ENCODE peak calls at places on chromosomes 6 and 20, in six cellular contexts. V is ovary, F is endothelial cell of umbilical vein, T is cardiac muscle cell, X is A549, C is cardiac fibroblast. R is an unnamed sample.

GRCh38 chr6:154111025-154111424 is 72.0 kb downstream of the OPRM1 start:
- DNase-seq in V (no peak), F (no peak), T (no peak), X (no peak), C (no peak), R (no peak)

GRCh38 chr20:49846206-49846807 is 33.7 kb downstream of the SLC9A8 start:
- DNase-seq in V (peak), F (peak), T (peak), X (peak), C (peak), R (no peak)

GRCh38 chr6:163284151-163284550 is 130.4 kb upstream of the QKI start:
- DNase-seq in V (no peak), F (peak), T (no peak), X (no peak), C (peak), R (no peak)

GRCh38 chr20:51346686-51347485 is 195.6 kb downstream of the NFATC2 start:
- DNase-seq in V (no peak), F (no peak), T (no peak), X (peak), C (peak), R (no peak)

GRCh38 chr20:53723045-53723444 is 129.4 kb upstream of the ZNF217 start:
- DNase-seq in V (no peak), F (no peak), T (no peak), X (no peak), C (no peak), R (no peak)

GRCh38 chr6:169794317-169795055 is 43.1 kb downstream of the ERMARD start:
- DNase-seq in V (no peak), F (no peak), T (no peak), X (no peak), C (no peak), R (no peak)

GRCh38 chr6:106520711-106521367 is 108.5 kb downstream of the RTN4IP1 start:
- DNase-seq in V (no peak), F (no peak), T (no peak), X (no peak), C (no peak), R (no peak)

GRCh38 chr20:19757487-19757972 is 528 bp upstream of the RIN2 start:
- DNase-seq in V (peak), F (peak), T (peak), X (peak), C (peak), R (no peak)

GRCh38 chr6:125810435-125810834 is 19.7 kb downstream of the NCOA7 start:
- DNase-seq in V (no peak), F (no peak), T (no peak), X (no peak), C (no peak), R (no peak)

GRCh38 chr6:90168693-90169131 is 127.9 kb downstream of the BACH2 start:
- DNase-seq in V (no peak), F (no peak), T (no peak), X (no peak), C (peak), R (no peak)

GRCh38 chr6:22828179-22829062 is 259.1 kb downstream of the HDGFL1 start:
- DNase-seq in V (peak), F (peak), T (peak), X (peak), C (peak), R (peak)

GRCh38 chr6:160005861-160006540 is 37.1 kb downstream of the IGF2R start:
- DNase-seq in V (peak), F (peak), T (no peak), X (no peak), C (peak), R (no peak)

GRCh38 chr6:57182017-57182432 is 9.9 kb downstream of the BAG2 start:
- DNase-seq in V (no peak), F (no peak), T (peak), X (no peak), C (peak), R (no peak)

GRCh38 chr6:84332139-84333034 is 104.9 kb upstream of the CEP162 start:
- DNase-seq in V (no peak), F (no peak), T (no peak), X (no peak), C (no peak), R (no peak)

GRCh38 chr20:16115891-16116577 is 457.2 kb downstream of the KIF16B start:
- DNase-seq in V (no peak), F (no peak), T (peak), X (no peak), C (no peak), R (no peak)

GRCh38 chr6:3323696-3324261 is 65.0 kb downstream of the PSMG4 start:
- DNase-seq in V (no peak), F (no peak), T (no peak), X (no peak), C (no peak), R (no peak)

GRCh38 chr6:166382500-166382932 is 224 bp downstream of the MPC1 start:
- DNase-seq in V (peak), F (no peak), T (no peak), X (no peak), C (no peak), R (no peak)

GRCh38 chr20:3227511-3227910 is 11.5 kb downstream of the SLC4A11 start:
- DNase-seq in V (no peak), F (no peak), T (no peak), X (no peak), C (no peak), R (no peak)

GRCh38 chr20:1856419-1856818 is 38.8 kb upstream of the SIRPA start:
- DNase-seq in V (no peak), F (no peak), T (no peak), X (no peak), C (no peak), R (no peak)

GRCh38 chr20:47003223-47003622 is 108.6 kb downstream of the EYA2 start:
- DNase-seq in V (no peak), F (no peak), T (no peak), X (no peak), C (no peak), R (no peak)

GRCh38 chr6:148263010-148263409 is 79.6 kb upstream of the SASH1 start:
- DNase-seq in V (no peak), F (no peak), T (no peak), X (peak), C (no peak), R (no peak)

GRCh38 chr6:139605350-139605749 is 230.9 kb upstream of the CITED2 start:
- DNase-seq in V (peak), F (no peak), T (no peak), X (no peak), C (peak), R (peak)

GRCh38 chr20:39607124-39607523 is 645.0 kb downstream of the DHX35 start:
- DNase-seq in V (no peak), F (no peak), T (no peak), X (no peak), C (no peak), R (no peak)

GRCh38 chr6:71082033-71082620 is 125.3 kb upstream of the B3GAT2 start:
- DNase-seq in V (no peak), F (no peak), T (no peak), X (no peak), C (peak), R (peak)

GRCh38 chr6:131762984-131763383 is 44.8 kb upstream of the ENPP1 start:
- DNase-seq in V (no peak), F (no peak), T (no peak), X (no peak), C (no peak), R (no peak)

GRCh38 chr20:41249371-41249770 is 68.2 kb downstream of the ZHX3 start:
- DNase-seq in V (peak), F (peak), T (no peak), X (peak), C (peak), R (peak)

GRCh38 chr6:41093729-41094128 is 21.0 kb downstream of the NFYA start:
- DNase-seq in V (no peak), F (no peak), T (no peak), X (no peak), C (no peak), R (no peak)

GRCh38 chr6:157424491-157425020 is 43.6 kb downstream of the ZDHHC14 start:
- DNase-seq in V (no peak), F (no peak), T (peak), X (no peak), C (no peak), R (no peak)

GRCh38 chr6:113049190-113049589 is 702.1 kb downstream of the RFPL4B start:
- DNase-seq in V (no peak), F (no peak), T (no peak), X (no peak), C (no peak), R (no peak)

GRCh38 chr20:55544638-55545037 is 460.7 kb downstream of the CBLN4 start:
- DNase-seq in V (no peak), F (no peak), T (no peak), X (no peak), C (no peak), R (no peak)

GRCh38 chr20:3935295-3935955 is 46.2 kb downstream of the PANK2 start:
- DNase-seq in V (no peak), F (no peak), T (peak), X (no peak), C (peak), R (no peak)

GRCh38 chr20:62928246-62928939 is 2.1 kb upstream of the DIDO1 start:
- DNase-seq in V (no peak), F (peak), T (no peak), X (no peak), C (no peak), R (no peak)
- H3K4me3 ChIP-seq in V (peak), F (peak), T (peak), X (no peak), C (peak), R (peak)

GRCh38 chr20:57060407-57061057 is 205.9 kb downstream of the BMP7 start:
- DNase-seq in V (no peak), F (no peak), T (no peak), X (no peak), C (no peak), R (no peak)

GRCh38 chr20:57059055-57059617 is 207.3 kb downstream of the BMP7 start:
- DNase-seq in V (no peak), F (no peak), T (no peak), X (no peak), C (no peak), R (no peak)

GRCh38 chr20:57062241-57062640 is 204.2 kb downstream of the BMP7 start:
- DNase-seq in V (no peak), F (no peak), T (no peak), X (no peak), C (no peak), R (no peak)

GRCh38 chr20:57062696-57063270 is 203.7 kb downstream of the BMP7 start:
- DNase-seq in V (no peak), F (no peak), T (no peak), X (no peak), C (no peak), R (no peak)

DNA sequence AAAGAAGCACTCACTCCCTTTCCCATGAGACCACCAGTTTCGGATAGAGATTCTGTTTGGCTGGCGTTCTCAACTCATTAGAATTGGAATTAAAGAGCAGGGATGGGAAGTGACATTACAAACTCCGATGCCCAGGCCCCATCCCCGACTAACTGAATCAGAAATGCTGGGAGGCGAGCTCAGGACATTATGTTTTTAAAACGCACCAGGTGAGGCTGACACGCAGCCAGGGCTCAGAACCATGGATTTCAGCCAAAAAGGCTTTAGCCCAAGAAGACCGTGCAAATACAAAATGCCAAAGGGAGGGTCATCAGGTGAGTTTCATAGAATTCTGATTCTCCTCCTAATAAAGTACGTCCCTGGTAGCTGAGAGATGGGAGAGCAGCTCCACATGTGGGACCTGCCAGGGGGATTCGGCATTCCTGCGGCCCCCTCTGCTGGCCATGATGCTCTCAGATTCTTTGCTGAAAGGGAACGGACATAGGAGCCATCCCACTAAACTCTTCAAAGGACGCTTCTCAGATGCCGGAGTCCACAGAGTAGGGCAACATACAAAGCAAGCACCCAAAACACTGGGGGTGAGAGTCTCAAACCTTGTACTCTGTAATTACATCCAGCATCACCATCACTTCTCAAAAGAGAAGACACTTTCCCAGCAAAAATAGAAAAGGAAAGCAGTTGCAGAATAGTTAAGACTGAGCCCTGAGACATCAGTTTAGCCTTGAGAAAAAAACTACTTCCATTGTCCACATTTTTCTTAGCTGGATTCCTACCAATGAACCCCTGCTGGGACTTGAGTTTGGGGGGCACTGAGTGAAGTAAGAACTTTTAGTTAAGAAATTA is 205.2 kb downstream of the BMP7 start:
- DNase-seq in V (no peak), F (no peak), T (peak), X (peak), C (peak), R (no peak)
- TF ChIP-seq CTCF in V (no peak), F (no peak), T (peak), X (peak), C (no peak), R (peak)

GRCh38 chr6:167493961-167494697 is 169.2 kb downstream of the TTLL2 start:
- DNase-seq in V (peak), F (no peak), T (no peak), X (no peak), C (peak), R (no peak)
- H3K4me3 ChIP-seq in V (peak), F (no peak), T (no peak), X (no peak), C (no peak), R (no peak)

GRCh38 chr20:32569018-32569379 is 16.1 kb downstream of the NOL4L start:
- DNase-seq in V (no peak), F (no peak), T (no peak), X (no peak), C (no peak), R (no peak)
- TF ChIP-seq CTCF in V (no peak), F (no peak), T (no peak), X (no peak), C (no peak), R (no peak)

GRCh38 chr20:57747889-57748456 is 38.2 kb upstream of the PMEPA1 start:
- DNase-seq in V (no peak), F (no peak), T (no peak), X (peak), C (no peak), R (no peak)
- H3K4me3 ChIP-seq in V (no peak), F (no peak), T (no peak), X (peak), C (no peak), R (no peak)

DNA sequence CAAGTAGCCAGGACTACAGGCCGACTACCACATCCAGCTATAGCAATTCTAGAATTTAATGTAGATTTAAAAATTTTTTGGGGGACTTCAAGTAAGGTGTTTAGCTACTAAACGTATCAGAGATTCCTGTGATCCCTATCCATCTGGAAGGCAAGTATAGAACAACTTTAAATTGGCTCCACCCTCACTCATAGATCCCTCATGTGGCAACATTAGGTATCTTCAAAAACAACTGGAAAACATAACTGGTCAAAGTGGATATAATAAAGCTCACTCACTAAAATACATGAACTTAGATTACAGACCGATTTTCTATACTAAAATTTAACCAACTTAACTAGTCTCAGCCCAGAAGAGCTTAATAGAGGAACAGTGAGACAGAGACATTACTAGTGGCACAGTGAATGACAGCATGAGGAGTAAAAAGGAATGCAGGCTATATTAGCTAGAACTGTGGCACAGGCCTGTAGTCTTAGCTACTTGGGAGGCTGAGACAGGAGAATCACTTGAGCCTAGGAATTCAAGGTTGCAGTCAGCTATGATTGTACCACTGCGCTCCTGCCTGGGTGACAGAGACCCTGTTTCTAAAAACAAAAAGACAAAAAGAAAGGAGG is 14.7 kb downstream of the NUP153 start:
- DNase-seq in V (no peak), F (no peak), T (no peak), X (no peak), C (no peak), R (no peak)
- TF ChIP-seq CTCF in V (no peak), F (no peak), T (no peak), X (no peak), C (no peak), R (no peak)

DNA sequence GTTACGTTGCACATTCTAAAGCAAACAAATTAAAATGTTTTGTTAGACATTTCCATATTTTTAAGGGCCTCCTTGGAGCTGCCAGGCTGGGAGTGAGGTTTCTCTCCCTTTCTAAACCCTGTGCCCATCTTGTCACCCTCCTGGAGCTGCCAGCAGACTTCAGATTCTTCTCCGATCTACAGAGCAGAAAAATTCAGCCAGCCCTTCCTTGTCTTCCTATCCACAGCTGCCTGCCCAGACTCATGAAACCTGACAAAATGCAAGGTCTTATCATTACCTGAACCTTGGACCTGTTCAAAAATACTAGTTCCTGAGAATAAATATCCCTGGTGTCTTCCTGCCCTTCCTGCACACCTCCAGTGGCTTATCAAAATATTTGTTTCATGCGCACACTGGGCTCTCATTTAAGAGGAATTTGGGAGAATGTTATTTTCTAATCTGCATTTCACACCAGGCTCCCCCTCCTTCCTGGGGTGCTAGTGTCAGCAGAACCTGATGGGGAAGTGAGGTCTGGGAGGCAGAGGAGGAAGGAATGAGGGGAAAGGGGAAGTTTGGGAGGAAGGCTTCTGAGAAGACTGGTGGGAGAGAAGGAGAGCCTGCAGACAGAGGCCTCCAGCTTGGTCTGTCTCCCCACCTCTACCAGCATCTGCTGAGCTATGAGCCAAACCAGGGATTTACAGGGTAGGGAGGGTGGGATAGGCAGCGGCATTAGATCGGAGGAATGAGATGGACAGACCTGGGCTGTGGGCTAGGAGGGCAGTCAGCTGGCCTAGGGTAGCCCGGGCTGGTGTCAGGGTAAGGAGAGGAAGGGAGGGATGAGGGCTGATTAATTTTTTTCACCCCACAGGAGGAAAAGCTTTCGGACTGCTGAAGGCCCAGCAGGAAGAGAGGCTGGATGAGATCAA is at the start of gene AIF1:
- DNase-seq in V (no peak), F (no peak), T (no peak), X (no peak), C (no peak), R (no peak)
- H3K4me3 ChIP-seq in V (no peak), F (no peak), T (no peak), X (no peak), C (no peak), R (no peak)

GRCh38 chr20:11020712-11021111 is 346.9 kb upstream of the JAG1 start:
- DNase-seq in V (no peak), F (no peak), T (no peak), X (no peak), C (no peak), R (no peak)
- TF ChIP-seq CTCF in V (no peak), F (no peak), T (no peak), X (no peak), C (no peak), R (no peak)

DNA sequence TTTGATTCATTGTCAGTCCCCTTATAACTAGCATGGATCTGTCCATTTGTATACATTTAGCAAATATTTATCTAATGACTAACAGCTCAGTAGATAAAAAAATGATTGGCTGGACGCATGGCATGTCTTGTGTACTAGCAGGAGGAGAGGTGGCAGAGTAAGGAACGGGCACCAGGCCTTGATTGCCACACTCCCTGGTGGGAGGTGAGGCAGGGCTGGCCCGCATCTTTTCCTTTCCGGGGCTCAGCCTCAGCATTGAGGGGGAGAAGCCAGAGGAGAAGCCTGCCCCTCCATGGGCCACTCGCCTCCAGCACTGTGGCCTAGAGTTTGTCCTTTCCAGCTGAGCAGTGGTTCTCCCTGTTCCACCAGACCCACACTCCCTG is 84.9 kb upstream of the TMEM181 start:
- DNase-seq in V (no peak), F (peak), T (no peak), X (peak), C (peak), R (no peak)
- H3K4me3 ChIP-seq in V (no peak), F (no peak), T (no peak), X (no peak), C (no peak), R (no peak)

R was measured in HFF-Myc.